ENCODE peak calls at places on chromosome 16, in five cellular contexts. W is stomach, I is neural crest cell, Z is psoas muscle, J is AG09319. B is an unnamed sample.

GRCh38 chr16:891353-891740 is 79.4 kb downstream of the LMF1 start:
- DNase-seq in W (no peak), I (no peak), Z (no peak), J (no peak), B (no peak)

GRCh38 chr16:24966031-24966430 is 49.1 kb downstream of the ARHGAP17 start:
- DNase-seq in W (no peak), I (no peak), Z (no peak), J (no peak), B (no peak)

GRCh38 chr16:1509307-1510221 is 16.4 kb downstream of the TELO2 start:
- DNase-seq in W (no peak), I (no peak), Z (peak), J (no peak), B (no peak)

GRCh38 chr16:8951447-8952280 is 12.0 kb downstream of the USP7 start:
- DNase-seq in W (no peak), I (no peak), Z (no peak), J (no peak), B (no peak)

GRCh38 chr16:14500791-14501190 is 129.3 kb downstream of the PARN start:
- DNase-seq in W (no peak), I (no peak), Z (no peak), J (no peak), B (no peak)

GRCh38 chr16:30354423-30355143 is 525 bp downstream of the CD2BP2 start:
- DNase-seq in W (no peak), I (no peak), Z (no peak), J (no peak), B (peak)

GRCh38 chr16:79607587-79607986 is 7.0 kb upstream of the MAF start:
- DNase-seq in W (no peak), I (no peak), Z (no peak), J (no peak), B (no peak)

GRCh38 chr16:89498839-89499238 is 8.5 kb upstream of the ANKRD11 start:
- DNase-seq in W (no peak), I (no peak), Z (peak), J (no peak), B (peak)

GRCh38 chr16:19601083-19601976 is 45.8 kb downstream of the VPS35L start:
- DNase-seq in W (no peak), I (peak), Z (no peak), J (peak), B (peak)

GRCh38 chr16:66551362-66551761 is 1.0 kb upstream of the CKLF start:
- DNase-seq in W (no peak), I (peak), Z (no peak), J (no peak), B (peak)

GRCh38 chr16:50830698-50831097 is 88.8 kb downstream of the CYLD start:
- DNase-seq in W (no peak), I (no peak), Z (no peak), J (no peak), B (no peak)

GRCh38 chr16:85209526-85210121 is 97.4 kb upstream of the CIBAR2 start:
- DNase-seq in W (no peak), I (no peak), Z (peak), J (no peak), B (no peak)

GRCh38 chr16:47392114-47392513 is 68.7 kb downstream of the ITFG1 start:
- DNase-seq in W (no peak), I (no peak), Z (no peak), J (no peak), B (no peak)

GRCh38 chr16:4987580-4988374 is 29.6 kb downstream of the SEC14L5 start:
- DNase-seq in W (no peak), I (no peak), Z (no peak), J (no peak), B (no peak)

GRCh38 chr16:46817961-46818360 is 13.0 kb downstream of the C16orf87 start:
- DNase-seq in W (no peak), I (no peak), Z (no peak), J (no peak), B (no peak)

GRCh38 chr16:57889960-57890751 is 80.8 kb downstream of the CNGB1 start:
- DNase-seq in W (no peak), I (no peak), Z (no peak), J (peak), B (no peak)

GRCh38 chr16:28923652-28924398 is 1.2 kb downstream of the RABEP2 start:
- DNase-seq in W (peak), I (no peak), Z (no peak), J (no peak), B (peak)

GRCh38 chr16:89534147-89534788 is 26.1 kb downstream of the SPG7 start:
- DNase-seq in W (no peak), I (no peak), Z (no peak), J (no peak), B (no peak)

GRCh38 chr16:86046026-86046713 is 147.2 kb downstream of the IRF8 start:
- DNase-seq in W (no peak), I (no peak), Z (no peak), J (no peak), B (no peak)

GRCh38 chr16:12703935-12704334 is 99.8 kb downstream of the CPPED1 start:
- DNase-seq in W (no peak), I (no peak), Z (no peak), J (peak), B (no peak)

GRCh38 chr16:77282345-77282744 is 83.1 kb downstream of the SYCE1L start:
- DNase-seq in W (no peak), I (no peak), Z (no peak), J (no peak), B (no peak)

GRCh38 chr16:10616744-10617640 is 36.6 kb upstream of the EMP2 start:
- DNase-seq in W (peak), I (peak), Z (peak), J (peak), B (peak)

GRCh38 chr16:15777533-15778203 is 79.2 kb downstream of the MYH11 start:
- DNase-seq in W (no peak), I (no peak), Z (no peak), J (no peak), B (no peak)

GRCh38 chr16:65327346-65327745 is 205.5 kb upstream of the CDH11 start:
- DNase-seq in W (no peak), I (no peak), Z (no peak), J (no peak), B (no peak)

GRCh38 chr16:57810197-57811024 is 8.1 kb upstream of the KIFC3 start:
- DNase-seq in W (peak), I (no peak), Z (peak), J (no peak), B (peak)

GRCh38 chr16:84673203-84673535 is 24.9 kb downstream of the KLHL36 start:
- DNase-seq in W (no peak), I (no peak), Z (no peak), J (no peak), B (no peak)

GRCh38 chr16:84879569-84880487 is 60.0 kb downstream of the CRISPLD2 start:
- DNase-seq in W (peak), I (no peak), Z (peak), J (no peak), B (no peak)

GRCh38 chr16:2090481-2090797 is 42.7 kb downstream of the TSC2 start:
- DNase-seq in W (peak), I (no peak), Z (peak), J (no peak), B (peak)

GRCh38 chr16:30025574-30025973 is 2.6 kb downstream of the C16orf92 start:
- DNase-seq in W (no peak), I (no peak), Z (no peak), J (no peak), B (no peak)

GRCh38 chr16:58054289-58054688 is 28.7 kb downstream of the MMP15 start:
- DNase-seq in W (no peak), I (no peak), Z (no peak), J (no peak), B (no peak)

GRCh38 chr16:81738831-81739496 is 40.1 kb upstream of the PLCG2 start:
- DNase-seq in W (peak), I (no peak), Z (peak), J (no peak), B (peak)

GRCh38 chr16:84607694-84608093 is 10.2 kb downstream of the COTL1 start:
- DNase-seq in W (no peak), I (no peak), Z (no peak), J (no peak), B (no peak)

GRCh38 chr16:67087803-67088202 is 21.9 kb upstream of the PHAF1 start:
- DNase-seq in W (no peak), I (no peak), Z (no peak), J (no peak), B (no peak)

GRCh38 chr16:29824589-29825144 is 4.4 kb downstream of the MVP start:
- DNase-seq in W (no peak), I (no peak), Z (no peak), J (no peak), B (no peak)

GRCh38 chr16:78230832-78231231 is 131.4 kb downstream of the WWOX start:
- DNase-seq in W (no peak), I (no peak), Z (no peak), J (no peak), B (no peak)

GRCh38 chr16:49639739-49640388 is 216.0 kb downstream of the ZNF423 start:
- DNase-seq in W (no peak), I (peak), Z (peak), J (peak), B (no peak)

GRCh38 chr16:4686497-4687210 is 6.7 kb upstream of the NUDT16L1 start:
- DNase-seq in W (no peak), I (no peak), Z (peak), J (no peak), B (peak)

GRCh38 chr16:14462811-14463210 is 167.2 kb downstream of the PARN start:
- DNase-seq in W (no peak), I (no peak), Z (no peak), J (no peak), B (no peak)

GRCh38 chr16:69111831-69112230 is 6.4 kb downstream of the HAS3 start:
- DNase-seq in W (no peak), I (no peak), Z (no peak), J (no peak), B (no peak)

GRCh38 chr16:69108905-69109252 is 3.4 kb downstream of the HAS3 start:
- DNase-seq in W (no peak), I (no peak), Z (no peak), J (no peak), B (no peak)

GRCh38 chr16:69109486-69110270 is 4.2 kb downstream of the HAS3 start:
- DNase-seq in W (no peak), I (no peak), Z (no peak), J (no peak), B (no peak)

GRCh38 chr16:69111216-69111615 is 5.8 kb downstream of the HAS3 start:
- DNase-seq in W (no peak), I (no peak), Z (no peak), J (no peak), B (no peak)

DNA sequence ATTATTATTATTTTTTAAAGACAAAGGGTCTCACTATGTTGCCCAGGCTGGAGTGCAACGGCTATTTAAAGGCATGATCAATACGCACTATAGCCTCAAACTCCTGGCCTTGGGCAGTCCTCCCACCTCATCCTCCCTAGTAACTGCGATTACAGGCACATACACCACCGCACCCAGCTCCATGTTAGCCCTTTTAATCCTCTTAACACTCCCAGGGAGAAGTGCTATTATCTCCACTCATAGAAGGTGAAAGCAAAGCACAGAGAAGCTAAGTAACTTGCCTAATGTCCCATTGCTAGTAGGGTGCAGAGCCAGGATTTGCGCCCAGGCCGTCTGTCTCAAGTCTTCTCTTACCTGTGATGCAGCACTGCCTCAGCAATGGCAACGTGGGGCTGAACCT is 5.0 kb downstream of the HAS3 start:
- DNase-seq in W (no peak), I (no peak), Z (no peak), J (no peak), B (no peak)
- TF ChIP-seq CTCF in W (no peak), I (no peak), Z (no peak), J (no peak), B (no peak)

GRCh38 chr16:54434859-54435258 is 148.3 kb upstream of the IRX3 start:
- DNase-seq in W (no peak), I (no peak), Z (no peak), J (no peak), B (no peak)

GRCh38 chr16:54430491-54431030 is 144.0 kb upstream of the IRX3 start:
- DNase-seq in W (no peak), I (no peak), Z (no peak), J (peak), B (no peak)

GRCh38 chr16:54431997-54432367 is 145.4 kb upstream of the IRX3 start:
- DNase-seq in W (no peak), I (no peak), Z (no peak), J (no peak), B (no peak)

GRCh38 chr16:54431041-54431996 is 144.7 kb upstream of the IRX3 start:
- DNase-seq in W (no peak), I (no peak), Z (no peak), J (no peak), B (no peak)

GRCh38 chr16:54432481-54433229 is 146.1 kb upstream of the IRX3 start:
- DNase-seq in W (no peak), I (peak), Z (no peak), J (no peak), B (no peak)
- TF ChIP-seq CTCF in W (no peak), I (no peak), Z (no peak), J (no peak), B (no peak)

GRCh38 chr16:83115491-83116232 is 488.9 kb downstream of the CDH13 start:
- DNase-seq in W (no peak), I (no peak), Z (no peak), J (no peak), B (no peak)

GRCh38 chr16:83113811-83114210 is 487.0 kb downstream of the CDH13 start:
- DNase-seq in W (no peak), I (no peak), Z (no peak), J (no peak), B (no peak)

GRCh38 chr16:83117810-83118209 is 491.0 kb downstream of the CDH13 start:
- DNase-seq in W (no peak), I (no peak), Z (no peak), J (no peak), B (no peak)

GRCh38 chr16:83118365-83118764 is 491.6 kb downstream of the CDH13 start:
- DNase-seq in W (no peak), I (no peak), Z (no peak), J (no peak), B (no peak)

DNA sequence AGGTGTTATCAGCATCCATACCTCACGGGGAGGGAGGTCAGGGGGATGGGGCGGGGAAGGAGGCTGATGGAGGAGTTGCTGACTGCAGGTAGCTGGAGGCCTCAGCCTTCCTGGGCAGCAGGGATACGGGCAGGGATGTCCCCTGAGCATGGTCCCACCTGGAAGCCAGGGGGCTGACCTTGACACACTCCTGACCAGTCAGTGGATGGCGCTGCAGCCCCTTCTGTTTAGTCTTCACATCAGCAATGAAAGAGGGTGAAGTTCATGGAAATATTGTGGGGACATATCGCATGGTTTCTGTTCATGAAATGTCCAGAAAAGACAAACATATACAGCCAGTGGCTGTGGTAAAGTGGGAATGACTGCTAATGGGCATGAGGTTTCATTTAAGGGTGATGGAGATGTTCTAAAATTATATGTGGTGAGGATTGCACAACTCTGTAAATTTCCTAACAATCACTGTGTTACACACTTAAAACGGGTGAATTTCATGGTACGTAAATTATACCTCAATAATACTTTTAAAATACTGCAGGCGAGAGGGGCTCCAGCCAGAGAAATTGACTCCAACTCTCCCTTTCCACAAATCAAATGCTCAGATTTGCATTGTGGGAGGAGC is 489.6 kb downstream of the CDH13 start:
- DNase-seq in W (no peak), I (no peak), Z (no peak), J (no peak), B (no peak)
- TF ChIP-seq CTCF in W (no peak), I (no peak), Z (no peak), J (no peak), B (no peak)

GRCh38 chr16:87057291-87057881 is 259.8 kb downstream of the C16orf95 start:
- DNase-seq in W (no peak), I (no peak), Z (no peak), J (no peak), B (no peak)
- TF ChIP-seq CTCF in W (no peak), I (no peak), Z (no peak), J (no peak), B (no peak)

GRCh38 chr16:71441348-71441781 is 489 bp downstream of the TLE7 start:
- DNase-seq in W (no peak), I (no peak), Z (no peak), J (no peak), B (no peak)
- TF ChIP-seq CTCF in W (no peak), I (peak), Z (no peak), J (no peak), B (peak)

GRCh38 chr16:54633943-54634362 is 296.7 kb upstream of the IRX5 start:
- DNase-seq in W (peak), I (peak), Z (no peak), J (no peak), B (no peak)
- TF ChIP-seq CTCF in W (peak), I (peak), Z (peak), J (peak), B (no peak)